ENCODE peak calls at places on chromosomes 5 and 9, in nine cellular contexts. L is mesendoderm; E is cardiac muscle cell; G is upper lobe of right lung; K is hepatocyte; O is GM23248; B is CD4-positive, CD25-positive, alpha-beta regulatory T cell; D is sigmoid colon; P is lower lobe of right lung. V is an unnamed sample.

GRCh38 chr9:82457281-82457680 is 468.7 kb downstream of the SPATA31D1 start:
- DNase-seq in K (no peak), E (no peak), B (no peak), D (no peak), G (no peak), L (no peak), O (peak), P (no peak), V (no peak)

GRCh38 chr5:104606258-104606829 is 1043.8 kb upstream of the NUDT12 start:
- DNase-seq in D (no peak), O (no peak), E (no peak), P (no peak), G (no peak), L (no peak), K (no peak), B (no peak), V (no peak)

GRCh38 chr9:98518556-98518955 is 190.2 kb downstream of the GABBR2 start:
- DNase-seq in P (no peak), O (no peak), K (no peak), E (no peak), B (no peak), G (no peak), L (no peak), D (no peak), V (no peak)

GRCh38 chr9:105969672-105970071 is 275.3 kb downstream of the TMEM38B start:
- DNase-seq in K (no peak), B (no peak), P (no peak), O (no peak), D (no peak), G (no peak), L (no peak), E (no peak), V (no peak)

GRCh38 chr9:127706836-127707241 is at the start of gene CFAP157:
- DNase-seq in L (peak), O (no peak), K (no peak), E (peak), G (no peak), B (no peak), P (no peak), D (no peak), V (no peak)

GRCh38 chr5:78889759-78890158 is 95.4 kb downstream of the ARSB start:
- DNase-seq in E (no peak), B (no peak), K (no peak), O (peak), L (no peak), D (no peak), P (no peak), G (no peak), V (no peak)

GRCh38 chr9:107472581-107473335 is 16.8 kb downstream of the KLF4 start:
- DNase-seq in O (no peak), B (no peak), K (no peak), G (no peak), P (no peak), E (no peak), L (no peak), D (no peak), V (no peak)

GRCh38 chr9:100437860-100438805 is 11.2 kb downstream of the MSANTD3 start:
- DNase-seq in P (peak), O (peak), L (peak), D (peak), G (no peak), K (peak), B (peak), E (peak), V (peak)

GRCh38 chr5:107231191-107231590 is 439.5 kb downstream of the EFNA5 start:
- DNase-seq in E (no peak), K (no peak), G (no peak), D (no peak), P (no peak), B (no peak), O (no peak), L (no peak), V (no peak)

GRCh38 chr9:72863456-72864094 is 89.3 kb downstream of the ALDH1A1 start:
- DNase-seq in K (no peak), B (no peak), E (no peak), O (no peak), P (no peak), G (no peak), L (peak), D (no peak), V (no peak)

GRCh38 chr5:59124983-59125960 is 542.4 kb downstream of the RAB3C start:
- DNase-seq in P (no peak), G (no peak), K (no peak), L (peak), B (peak), E (peak), D (no peak), O (no peak), V (no peak)

GRCh38 chr9:89986190-89986589 is 381.4 kb downstream of the GADD45G start:
- DNase-seq in D (no peak), K (no peak), G (no peak), B (no peak), E (no peak), L (no peak), O (no peak), P (no peak), V (no peak)

GRCh38 chr5:66945389-66946349 is 250.9 kb downstream of the CD180 start:
- DNase-seq in G (no peak), B (peak), O (no peak), D (no peak), L (peak), P (no peak), K (peak), E (no peak), V (no peak)

GRCh38 chr5:143037071-143037470 is 266.9 kb downstream of the ARHGAP26 start:
- DNase-seq in E (no peak), K (no peak), P (no peak), L (peak), D (no peak), B (no peak), O (no peak), G (no peak), V (no peak)

GRCh38 chr9:130539473-130540223 is 39.7 kb upstream of the FUBP3 start:
- DNase-seq in L (no peak), B (no peak), E (no peak), P (no peak), G (no peak), D (no peak), K (no peak), O (peak), V (no peak)

GRCh38 chr5:174750720-174751119 is 26.3 kb downstream of the MSX2 start:
- DNase-seq in E (no peak), G (no peak), D (no peak), O (peak), K (no peak), L (peak), B (no peak), P (no peak), V (no peak)

GRCh38 chr5:39100851-39101396 is 26.7 kb upstream of the RICTOR start:
- DNase-seq in B (no peak), K (no peak), G (no peak), L (peak), D (no peak), P (no peak), E (no peak), O (peak), V (no peak)

GRCh38 chr9:27828908-27829307 is 255.6 kb upstream of the C9orf72 start:
- DNase-seq in D (no peak), O (no peak), E (no peak), G (no peak), B (no peak), L (no peak), P (no peak), K (no peak), V (no peak)

GRCh38 chr9:132694144-132694543 is 23.9 kb downstream of the GTF3C4 start:
- DNase-seq in B (peak), G (no peak), O (peak), L (peak), D (no peak), E (no peak), K (no peak), P (no peak), V (no peak)

GRCh38 chr5:123476696-123477095 is 35.3 kb upstream of the CSNK1G3 start:
- DNase-seq in L (no peak), P (no peak), B (no peak), E (no peak), K (no peak), O (peak), D (no peak), G (no peak), V (no peak)

GRCh38 chr9:87497080-87497603 is 525 bp upstream of the DAPK1 start:
- DNase-seq in K (no peak), O (no peak), G (no peak), P (no peak), L (no peak), E (no peak), D (no peak), B (no peak), V (no peak)

GRCh38 chr5:67238191-67238590 is 41.6 kb upstream of the CD180 start:
- DNase-seq in G (no peak), D (peak), B (no peak), L (no peak), E (no peak), K (peak), O (no peak), P (no peak), V (no peak)

GRCh38 chr5:126023894-126024575 is 399.2 kb upstream of the GRAMD2B start:
- DNase-seq in G (no peak), E (no peak), P (no peak), B (no peak), L (no peak), D (no peak), K (no peak), O (no peak), V (no peak)

GRCh38 chr5:129361441-129362025 is 98.6 kb upstream of the ADAMTS19 start:
- DNase-seq in D (no peak), B (no peak), P (no peak), L (peak), K (peak), E (peak), G (no peak), O (peak), V (no peak)

GRCh38 chr5:153749941-153750340 is 259.5 kb downstream of the GRIA1 start:
- DNase-seq in B (no peak), E (no peak), O (peak), G (no peak), L (no peak), K (peak), D (no peak), P (no peak), V (no peak)

GRCh38 chr5:39283231-39283818 is 64.0 kb upstream of the FYB1 start:
- DNase-seq in E (peak), K (peak), G (no peak), L (peak), D (no peak), P (no peak), O (peak), B (peak), V (no peak)

GRCh38 chr5:115810776-115811175 is 5.7 kb downstream of the CDO1 start:
- DNase-seq in B (no peak), G (no peak), L (no peak), O (peak), P (no peak), D (no peak), E (no peak), K (no peak), V (no peak)

GRCh38 chr5:66621146-66621545 is 25.0 kb downstream of the MAST4 start:
- DNase-seq in L (peak), K (no peak), D (no peak), G (no peak), E (no peak), B (no peak), P (no peak), O (peak), V (no peak)

GRCh38 chr5:144187699-144188294 is 17.1 kb downstream of the KCTD16 start:
- DNase-seq in D (peak), K (peak), L (no peak), G (peak), O (peak), B (peak), P (peak), E (no peak), V (peak)

GRCh38 chr9:23006127-23006526 is 559.5 kb downstream of the DMRTA1 start:
- DNase-seq in G (no peak), K (no peak), E (no peak), O (no peak), P (no peak), L (no peak), B (no peak), D (no peak), V (no peak)

GRCh38 chr9:20658677-20659473 is 25.2 kb upstream of the FOCAD start:
- DNase-seq in K (no peak), G (no peak), E (peak), L (peak), O (peak), D (no peak), P (no peak), B (peak), V (no peak)

GRCh38 chr5:10854526-10855277 is 93.7 kb upstream of the DAP start:
- DNase-seq in B (no peak), K (no peak), L (no peak), E (no peak), G (no peak), O (peak), P (peak), D (no peak), V (no peak)

GRCh38 chr5:11525020-11525419 is 379.2 kb downstream of the CTNND2 start:
- DNase-seq in B (no peak), K (no peak), L (peak), G (no peak), P (no peak), O (no peak), D (no peak), E (no peak), V (no peak)

GRCh38 chr9:27590636-27591035 is 17.4 kb upstream of the C9orf72 start:
- DNase-seq in L (no peak), E (no peak), B (no peak), D (no peak), K (no peak), G (no peak), P (no peak), O (peak), V (no peak)

GRCh38 chr9:91117959-91118651 is 243.6 kb downstream of the AUH start:
- DNase-seq in K (peak), D (peak), L (peak), O (peak), E (peak), P (peak), B (no peak), G (peak), V (peak)

GRCh38 chr5:69217732-69218568 is 16.7 kb upstream of the CDK7 start:
- DNase-seq in G (peak), L (peak), P (peak), E (peak), D (peak), O (peak), B (peak), K (peak), V (peak)
- H3K27ac ChIP-seq in G (peak), L (peak), P (peak), E (peak), D (peak), O (peak), B (peak), K (peak), V (peak)

DNA sequence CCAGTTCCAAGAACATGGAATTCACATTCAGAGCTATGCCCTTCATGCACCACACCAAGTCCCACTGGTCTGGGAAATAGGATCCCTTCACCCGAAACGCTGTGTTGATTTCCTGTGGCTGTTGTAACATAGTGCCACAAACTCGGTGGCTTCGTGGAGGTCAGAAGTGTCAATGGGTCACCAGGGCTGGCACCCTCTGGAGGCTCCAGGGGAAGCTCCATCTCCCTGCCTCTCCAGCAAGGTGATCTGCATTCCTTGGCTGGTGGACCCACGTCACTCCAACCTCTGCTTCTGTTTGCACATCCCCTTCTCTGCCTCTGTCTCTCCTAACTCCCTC is 28.9 kb upstream of the ALDH1B1 start:
- DNase-seq in E (no peak), K (no peak), O (no peak), B (no peak), L (no peak), G (no peak), P (no peak), D (no peak), V (no peak)
- H3K4me3 ChIP-seq in E (no peak), K (no peak), O (peak), B (no peak), L (no peak), G (no peak), P (no peak), D (no peak), V (no peak)

GRCh38 chr5:155759252-155759651 is 567.7 kb upstream of the SGCD start:
- DNase-seq in O (no peak), E (no peak), D (no peak), P (no peak), L (no peak), K (no peak), G (no peak), B (no peak), V (no peak)
- H3K27ac ChIP-seq in O (no peak), E (no peak), D (no peak), P (no peak), L (no peak), K (no peak), G (no peak), B (no peak), V (no peak)

DNA sequence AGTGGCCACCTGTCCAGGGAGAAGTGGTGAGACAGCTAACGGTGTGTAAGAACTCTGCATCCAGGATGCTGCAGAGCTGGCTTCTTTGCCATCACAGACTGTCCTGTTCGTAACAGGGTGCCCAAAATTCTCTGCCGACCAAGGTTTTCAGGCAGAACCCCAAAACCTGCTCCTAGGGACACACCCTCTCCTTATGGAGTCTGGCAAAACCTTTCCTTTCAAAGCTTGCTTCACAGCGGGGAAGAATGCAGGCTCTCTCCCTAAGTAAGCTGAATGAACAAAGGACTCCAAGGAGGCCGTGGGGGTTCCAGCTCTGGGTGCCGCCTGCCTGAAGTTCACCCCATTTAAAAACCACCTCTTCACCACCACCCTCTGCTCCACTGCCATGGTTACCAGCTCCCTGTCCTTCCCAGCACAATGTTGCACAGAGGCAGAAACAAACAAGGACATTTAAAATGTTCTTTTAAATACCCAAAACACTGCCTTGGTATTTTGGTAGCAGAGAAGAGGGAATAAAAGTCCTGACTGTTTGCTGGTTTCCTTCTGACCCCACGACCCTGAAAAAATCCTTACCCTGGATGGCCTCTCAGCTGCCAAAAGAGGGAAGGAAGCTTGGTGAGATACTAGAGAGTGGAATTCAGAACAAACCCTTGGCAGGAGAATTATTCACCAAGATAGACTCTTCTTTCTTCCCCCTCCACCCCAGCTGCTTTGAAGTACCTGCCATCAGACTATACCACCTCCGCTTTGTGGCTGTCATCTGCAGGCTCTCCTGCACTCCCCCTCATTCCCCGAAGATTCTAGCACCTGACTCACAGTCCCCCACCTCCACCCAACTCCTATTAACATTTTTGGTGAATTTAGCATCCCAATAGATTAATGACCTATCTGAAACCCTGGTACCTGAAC is 7.1 kb upstream of the KLF9 start:
- DNase-seq in L (peak), D (peak), O (peak), P (no peak), E (no peak), K (peak), G (no peak), B (peak), V (peak)
- H3K4me3 ChIP-seq in L (no peak), D (peak), O (peak), P (peak), E (no peak), K (no peak), G (peak), B (peak), V (peak)

GRCh38 chr9:114369567-114370240 is 18.1 kb downstream of the AKNA start:
- DNase-seq in L (no peak), G (peak), B (no peak), E (no peak), O (no peak), D (no peak), K (no peak), P (no peak), V (no peak)

GRCh38 chr9:114370985-114371335 is 16.8 kb downstream of the AKNA start:
- DNase-seq in L (no peak), P (no peak), G (peak), D (peak), B (no peak), E (no peak), O (no peak), K (no peak), V (peak)

GRCh38 chr9:114371343-114371985 is 16.3 kb downstream of the AKNA start:
- DNase-seq in K (no peak), P (no peak), G (no peak), D (peak), L (no peak), E (no peak), B (no peak), O (no peak), V (no peak)

GRCh38 chr9:114371986-114372917 is 15.5 kb downstream of the AKNA start:
- DNase-seq in L (peak), P (peak), D (peak), E (no peak), O (peak), G (peak), K (no peak), B (peak), V (no peak)

GRCh38 chr9:114370251-114370984 is 17.4 kb downstream of the AKNA start:
- DNase-seq in K (no peak), L (peak), P (no peak), G (peak), E (no peak), B (no peak), D (peak), O (no peak), V (no peak)
- H3K27ac ChIP-seq in K (no peak), L (peak), P (peak), G (peak), E (no peak), B (peak), D (no peak), O (no peak), V (peak)

DNA sequence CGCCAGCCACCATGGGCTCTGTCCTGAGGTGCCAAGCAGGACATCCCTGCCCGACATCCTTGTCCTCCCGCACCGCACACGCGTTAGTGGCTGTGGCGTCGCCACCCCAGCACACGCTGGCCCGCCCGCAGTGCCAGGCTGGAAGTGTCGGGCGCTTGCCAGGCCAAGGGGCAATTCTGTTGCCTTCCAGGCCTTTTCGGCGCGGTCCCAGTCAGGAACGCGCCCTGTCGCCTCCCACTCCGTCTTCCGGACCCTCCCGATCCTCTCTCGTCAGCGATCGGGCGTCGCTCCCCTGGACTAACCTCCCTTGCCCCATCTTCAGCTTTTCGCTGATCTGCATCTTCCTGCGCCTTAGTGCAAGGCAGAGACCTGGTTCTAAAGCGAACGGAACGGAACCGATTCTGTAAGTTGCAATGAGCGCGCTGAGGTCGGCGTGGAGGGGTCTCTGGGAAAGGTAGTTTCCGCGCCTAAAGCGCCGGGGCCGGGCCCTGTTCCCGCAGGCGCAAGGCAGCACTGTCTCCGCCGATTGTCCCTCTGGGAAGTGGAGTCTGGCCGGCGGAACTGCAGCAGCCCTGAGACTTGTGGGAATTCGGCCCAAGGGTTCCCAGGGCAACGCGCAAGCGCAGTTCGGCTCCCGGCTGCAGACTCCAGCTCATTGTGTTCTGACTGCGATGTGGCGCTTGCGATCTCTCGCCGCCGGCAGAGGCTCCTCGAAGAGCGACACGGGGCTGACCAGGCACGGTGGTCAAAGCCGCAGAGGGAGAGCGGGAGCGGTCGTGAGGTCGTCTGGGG is at the start of gene ZNF454:
- DNase-seq in O (peak), L (peak), G (peak), K (no peak), B (no peak), E (peak), D (peak), P (peak), V (peak)
- H3K4me3 ChIP-seq in O (peak), L (peak), G (peak), K (no peak), B (no peak), E (peak), D (peak), P (peak), V (peak)